ENCODE peak calls at places on chromosomes 11 and 22, in six cellular contexts. Z, S, B, M, U and V are unnamed samples.

GRCh38 chr11:118434553-118435232 is 1.6 kb upstream of the KMT2A start:
- DNase-seq in Z (peak), S (peak), B (no peak), M (no peak), U (peak), V (peak)

GRCh38 chr22:29700949-29701927 is 18.6 kb upstream of the CABP7 start:
- DNase-seq in Z (no peak), S (no peak), B (peak), M (peak), U (peak), V (no peak)

GRCh38 chr22:28943501-28943879 is 60.1 kb downstream of the ZNRF3 start:
- DNase-seq in Z (no peak), S (no peak), B (no peak), M (no peak), U (no peak), V (no peak)

GRCh38 chr11:72781313-72782080 is 12.3 kb downstream of the STARD10 start:
- DNase-seq in Z (no peak), S (peak), B (peak), M (no peak), U (peak), V (peak)

GRCh38 chr11:18697581-18697980 is 998 bp upstream of the TMEM86A start:
- DNase-seq in Z (no peak), S (no peak), B (no peak), M (no peak), U (no peak), V (no peak)

GRCh38 chr11:65183201-65183891 is 1.6 kb downstream of the CAPN1 start:
- DNase-seq in Z (no peak), S (no peak), B (no peak), M (no peak), U (peak), V (no peak)

GRCh38 chr22:30884211-30885000 is 84.2 kb downstream of the MORC2 start:
- DNase-seq in Z (peak), S (no peak), B (no peak), M (no peak), U (no peak), V (no peak)

GRCh38 chr11:125874556-125875124 is 12.8 kb upstream of the HYLS1 start:
- DNase-seq in Z (peak), S (peak), B (peak), M (peak), U (peak), V (peak)

GRCh38 chr11:112334381-112334780 is 73.7 kb upstream of the PLET1 start:
- DNase-seq in Z (no peak), S (no peak), B (no peak), M (no peak), U (peak), V (no peak)

GRCh38 chr11:34654491-34655334 is 33.8 kb downstream of the EHF start:
- DNase-seq in Z (no peak), S (no peak), B (no peak), M (peak), U (no peak), V (peak)

GRCh38 chr22:50621948-50622722 is 5.8 kb downstream of the ARSA start:
- DNase-seq in Z (peak), S (no peak), B (peak), M (no peak), U (no peak), V (no peak)

GRCh38 chr11:96817488-96817887 is 427.7 kb downstream of the JRKL start:
- DNase-seq in Z (no peak), S (no peak), B (no peak), M (no peak), U (peak), V (no peak)

GRCh38 chr22:27982106-27982505 is 63.0 kb upstream of the PITPNB start:
- DNase-seq in Z (no peak), S (no peak), B (no peak), M (no peak), U (no peak), V (no peak)

GRCh38 chr11:107743161-107743560 is 31.3 kb upstream of the SLN start:
- DNase-seq in Z (no peak), S (no peak), B (no peak), M (no peak), U (no peak), V (no peak)

GRCh38 chr11:64357446-64357845 is 1.5 kb upstream of the RPS6KA4 start:
- DNase-seq in Z (no peak), S (no peak), B (no peak), M (no peak), U (no peak), V (no peak)

GRCh38 chr11:9868641-9869040 is 204.8 kb downstream of the SWAP70 start:
- DNase-seq in Z (no peak), S (no peak), B (no peak), M (no peak), U (no peak), V (no peak)

GRCh38 chr22:29872989-29873388 is 10.0 kb upstream of the MTMR3 start:
- DNase-seq in Z (no peak), S (no peak), B (no peak), M (no peak), U (no peak), V (no peak)

GRCh38 chr11:41522391-41522790 is 62.9 kb upstream of the LRRC4C start:
- DNase-seq in Z (no peak), S (no peak), B (no peak), M (no peak), U (no peak), V (no peak)

GRCh38 chr11:78417175-78417887 is at the start of gene GAB2:
- DNase-seq in Z (no peak), S (peak), B (no peak), M (no peak), U (no peak), V (peak)

GRCh38 chr11:25860677-25861445 is 471.1 kb upstream of the ANO3 start:
- DNase-seq in Z (no peak), S (no peak), B (no peak), M (peak), U (no peak), V (no peak)

GRCh38 chr22:23283591-23284503 is 103.5 kb downstream of the BCR start:
- DNase-seq in Z (peak), S (no peak), B (no peak), M (no peak), U (no peak), V (no peak)

GRCh38 chr11:66081505-66081904 is 11.4 kb downstream of the PACS1 start:
- DNase-seq in Z (no peak), S (no peak), B (peak), M (no peak), U (peak), V (no peak)